ENCODE peak calls at places on chromosome 17, in five cellular contexts. T is cardiac muscle cell; K is CD4-positive, alpha-beta T cell; M is Caco-2; E is GM12865. G is an unnamed sample.

GRCh38 chr17:31067699-31068184 is 27.0 kb upstream of the NF1 start:
- DNase-seq in T (peak; percentile 19), K (no peak), M (no peak), E (no peak), G (no peak)

GRCh38 chr17:6574689-6575595 is 18.6 kb upstream of the PITPNM3 start:
- DNase-seq in T (peak; percentile 57), K (peak; percentile 10), M (no peak), E (peak; percentile 58), G (peak; percentile 82)

GRCh38 chr17:4485676-4486646 is 12.7 kb upstream of the SPNS2 start:
- DNase-seq in T (no peak), K (peak; percentile 60), M (no peak), E (no peak), G (no peak)

GRCh38 chr17:67026341-67026740 is 18.0 kb upstream of the CACNG1 start:
- DNase-seq in T (no peak), K (no peak), M (no peak), E (no peak), G (no peak)

GRCh38 chr17:50338645-50339044 is 7.3 kb upstream of the XYLT2 start:
- DNase-seq in T (no peak), K (no peak), M (no peak), E (no peak), G (no peak)

GRCh38 chr17:55710410-55710809 is 12.3 kb downstream of the TMEM100 start:
- DNase-seq in T (no peak), K (no peak), M (no peak), E (no peak), G (no peak)

GRCh38 chr17:6831662-6832263 is at the start of gene TEKT1:
- DNase-seq in T (peak; percentile 86), K (peak; percentile 62), M (peak; percentile 71), E (peak; percentile 59), G (peak; percentile 83)

GRCh38 chr17:72774251-72774650 is 318.2 kb downstream of the SLC39A11 start:
- DNase-seq in T (no peak), K (no peak), M (no peak), E (no peak), G (no peak)

GRCh38 chr17:30824002-30824355 is 513 bp downstream of the CRLF3 start:
- DNase-seq in T (no peak), K (no peak), M (no peak), E (peak; percentile 34), G (no peak)

GRCh38 chr17:21452377-21453143 is 76.4 kb downstream of the KCNJ12 start:
- DNase-seq in T (peak; percentile 73), K (peak; percentile 19), M (no peak), E (no peak), G (no peak)

GRCh38 chr17:13002761-13003453 is 14.9 kb downstream of the ELAC2 start:
- DNase-seq in T (peak; percentile 90), K (peak; percentile 23), M (peak; percentile 49), E (peak; percentile 61), G (peak; percentile 72)

GRCh38 chr17:57535652-57536018 is 209.5 kb downstream of the CCDC182 start:
- DNase-seq in T (no peak), K (no peak), M (no peak), E (no peak), G (no peak)

GRCh38 chr17:71033336-71033735 is 864.0 kb downstream of the KCNJ2 start:
- DNase-seq in T (peak; percentile 30), K (no peak), M (no peak), E (no peak), G (no peak)

GRCh38 chr17:78925662-78926555 is 722 bp upstream of the TIMP2 start:
- DNase-seq in T (no peak), K (no peak), M (no peak), E (no peak), G (no peak)

GRCh38 chr17:6698004-6698403 is 15.2 kb downstream of the SLC13A5 start:
- DNase-seq in T (no peak), K (no peak), M (no peak), E (no peak), G (no peak)

GRCh38 chr17:47266782-47267181 is 13.2 kb downstream of the ITGB3 start:
- DNase-seq in T (no peak), K (no peak), M (no peak), E (no peak), G (no peak)

GRCh38 chr17:32777436-32777835 is 99.5 kb downstream of the MYO1D start:
- DNase-seq in T (no peak), K (no peak), M (no peak), E (no peak), G (no peak)

GRCh38 chr17:27975146-27976011 is 67.1 kb upstream of the NLK start:
- DNase-seq in T (no peak), K (no peak), M (no peak), E (peak; percentile 27), G (no peak)

GRCh38 chr17:80612997-80613731 is 68.5 kb downstream of the RPTOR start:
- DNase-seq in T (no peak), K (no peak), M (no peak), E (no peak), G (no peak)

GRCh38 chr17:8421571-8421970 is 14.1 kb upstream of the NDEL1 start:
- DNase-seq in T (no peak), K (no peak), M (no peak), E (no peak), G (no peak)

GRCh38 chr17:48754500-48755261 is 26.1 kb upstream of the HOXB13 start:
- DNase-seq in T (peak; percentile 18), K (no peak), M (no peak), E (no peak), G (no peak)

GRCh38 chr17:66945451-66945850 is 19.1 kb upstream of the CACNG4 start:
- DNase-seq in T (no peak), K (no peak), M (no peak), E (no peak), G (no peak)

GRCh38 chr17:57697891-57698708 is 47.0 kb downstream of the CCDC182 start:
- DNase-seq in T (peak; percentile 19), K (no peak), M (no peak), E (no peak), G (no peak)

GRCh38 chr17:1959871-1960569 is 65.1 kb downstream of the RTN4RL1 start:
- DNase-seq in T (no peak), K (no peak), M (no peak), E (no peak), G (no peak)

GRCh38 chr17:67212231-67212630 is 32.8 kb downstream of the HELZ start:
- DNase-seq in T (no peak), K (no peak), M (no peak), E (no peak), G (no peak)

GRCh38 chr17:73042809-73043685 is 49.4 kb downstream of the SLC39A11 start:
- DNase-seq in T (no peak), K (no peak), M (peak; percentile 2), E (no peak), G (no peak)

GRCh38 chr17:38619451-38619795 is 13.7 kb upstream of the SRCIN1 start:
- DNase-seq in T (no peak), K (no peak), M (peak; percentile 7), E (no peak), G (no peak)

GRCh38 chr17:21296097-21297025 is 11.8 kb downstream of the MAP2K3 start:
- DNase-seq in T (no peak), K (no peak), M (no peak), E (no peak), G (no peak)

GRCh38 chr17:77859411-77859810 is 99.1 kb upstream of the TNRC6C start:
- DNase-seq in T (no peak), K (no peak), M (no peak), E (no peak), G (no peak)

GRCh38 chr17:65656390-65657250 is 95.2 kb upstream of the AXIN2 start:
- DNase-seq in T (no peak), K (no peak), M (peak; percentile 75), E (peak; percentile 83), G (peak; percentile 37)

GRCh38 chr17:41444640-41445039 is 3.9 kb upstream of the KRT38 start:
- DNase-seq in T (no peak), K (no peak), M (no peak), E (no peak), G (no peak)

GRCh38 chr17:43845772-43846171 is 1.2 kb upstream of the CD300LG start:
- DNase-seq in T (no peak), K (no peak), M (no peak), E (no peak), G (no peak)

GRCh38 chr17:29746669-29747068 is 124.0 kb upstream of the CORO6 start:
- DNase-seq in T (no peak), K (no peak), M (no peak), E (no peak), G (no peak)

GRCh38 chr17:19652595-19652994 is 4.0 kb downstream of the ALDH3A2 start:
- DNase-seq in T (no peak), K (no peak), M (no peak), E (no peak), G (no peak)

GRCh38 chr17:76981545-76982295 is 113.5 kb downstream of the MGAT5B start:
- DNase-seq in T (no peak), K (no peak), M (no peak), E (no peak), G (no peak)

GRCh38 chr17:19448341-19449268 is 37.6 kb downstream of the RNF112 start:
- DNase-seq in T (peak; percentile 46), K (no peak), M (peak; percentile 54), E (no peak), G (no peak)

GRCh38 chr17:63479495-63480184 is 2.8 kb downstream of the ACE start:
- DNase-seq in T (no peak), K (no peak), M (no peak), E (no peak), G (no peak)

GRCh38 chr17:82107341-82107860 is 9.4 kb upstream of the FASN start:
- DNase-seq in T (no peak), K (no peak), M (peak; percentile 45), E (no peak), G (no peak)
- TF ChIP-seq CTCF in T (peak; percentile 23), K (no peak), M (peak; percentile 29), E (peak; percentile 25), G (peak; percentile 37)

GRCh38 chr17:17121162-17121561 is 78.9 kb downstream of the MPRIP start:
- DNase-seq in T (no peak), K (no peak), M (no peak), E (no peak), G (no peak)
- TF ChIP-seq CTCF in T (no peak), K (no peak), M (no peak), E (no peak), G (no peak)

GRCh38 chr17:82864721-82865240 is 25.0 kb upstream of the ZNF750 start:
- DNase-seq in T (no peak), K (no peak), M (no peak), E (peak; percentile 67), G (no peak)
- TF ChIP-seq CTCF in T (no peak), K (no peak), M (no peak), E (no peak), G (peak; percentile 41)

DNA sequence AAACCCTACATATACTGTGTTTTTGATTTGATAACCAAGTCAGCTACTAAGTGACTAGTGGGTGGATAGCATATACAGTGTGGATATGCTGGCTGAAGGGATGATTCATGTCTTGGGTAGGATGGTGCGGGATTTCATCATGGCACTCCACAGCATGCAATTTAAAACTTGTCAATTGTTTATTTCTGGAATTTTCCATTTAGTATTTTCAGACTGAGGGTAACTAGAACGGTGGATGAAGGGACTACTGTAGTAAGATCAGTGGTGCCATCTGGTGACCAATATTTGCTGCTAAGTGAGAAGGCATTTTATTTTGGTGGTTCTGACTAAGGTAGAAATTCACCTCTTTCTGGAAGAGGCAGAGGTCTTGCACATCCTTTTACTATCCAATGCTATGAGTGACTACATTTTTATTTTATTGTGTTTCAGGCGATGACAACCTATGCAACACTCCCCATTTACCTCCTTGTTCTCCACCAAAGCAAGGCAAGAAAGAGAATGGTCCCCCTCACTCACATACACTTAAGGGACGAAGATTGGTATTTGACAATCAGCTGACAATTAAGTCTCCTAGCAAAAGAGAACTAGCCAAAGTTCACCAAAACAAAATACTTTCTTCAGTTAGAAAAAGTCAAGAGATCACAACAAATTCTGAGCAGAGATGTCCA is 3.1 kb downstream of the CDC6 start:
- DNase-seq in T (peak; percentile 72), K (peak; percentile 27), M (peak; percentile 63), E (peak; percentile 70), G (peak; percentile 52)
- TF ChIP-seq CTCF in T (peak; percentile 68), K (peak; percentile 45), M (peak; percentile 57), E (peak; percentile 52), G (peak; percentile 60)